ENCODE peak calls at places on chromosomes 4 and X, in nine cellular contexts. One of them, this sample, is unnamed.

GRCh38 chr4:167119392-167119791 is 114.9 kb downstream of the SPOCK3 start:
- DNase-seq in nucleus accumbens: no peak
- DNase-seq in pancreas: no peak
- DNase-seq in ELF-1: no peak
- DNase-seq in stromal cell of bone marrow: no peak
- DNase-seq in NCI-H774: no peak
- DNase-seq in Peyer's patch: no peak
- DNase-seq in stimulated activated CD4-positive, alpha-beta T cell treated with anti-CD3 and anti-CD28 coated beads, Interleukin-15, amount 100 ng/mL, for 1 hour: no peak
- DNase-seq in GM23248: no peak
- DNase-seq in this sample: no peak

GRCh38 chrX:12986886-12987285 is 12.0 kb downstream of the TMSB4X start:
- DNase-seq in GM23248: no peak
- DNase-seq in stromal cell of bone marrow: no peak
- DNase-seq in ELF-1: no peak
- DNase-seq in stimulated activated CD4-positive, alpha-beta T cell treated with anti-CD3 and anti-CD28 coated beads, Interleukin-15, amount 100 ng/mL, for 1 hour: no peak
- DNase-seq in nucleus accumbens: no peak
- DNase-seq in Peyer's patch: no peak
- DNase-seq in pancreas: no peak
- DNase-seq in NCI-H774: no peak
- DNase-seq in this sample: no peak

GRCh38 chr4:80143305-80143679 is 54.0 kb upstream of the PRDM8 start:
- DNase-seq in Peyer's patch: no peak
- DNase-seq in GM23248: no peak
- DNase-seq in stromal cell of bone marrow: no peak
- DNase-seq in NCI-H774: no peak
- DNase-seq in pancreas: no peak
- DNase-seq in stimulated activated CD4-positive, alpha-beta T cell treated with anti-CD3 and anti-CD28 coated beads, Interleukin-15, amount 100 ng/mL, for 1 hour: no peak
- DNase-seq in ELF-1: no peak
- DNase-seq in nucleus accumbens: no peak
- DNase-seq in this sample: no peak

GRCh38 chr4:3220586-3221494 is 28.1 kb upstream of the MSANTD1 start:
- DNase-seq in stromal cell of bone marrow: no peak
- DNase-seq in Peyer's patch: no peak
- DNase-seq in stimulated activated CD4-positive, alpha-beta T cell treated with anti-CD3 and anti-CD28 coated beads, Interleukin-15, amount 100 ng/mL, for 1 hour: no peak
- DNase-seq in GM23248: no peak
- DNase-seq in nucleus accumbens: no peak
- DNase-seq in ELF-1: no peak
- DNase-seq in pancreas: no peak
- DNase-seq in NCI-H774: no peak
- DNase-seq in this sample: no peak

GRCh38 chrX:7025471-7025870 is 122.0 kb upstream of the STS start:
- DNase-seq in GM23248: no peak
- DNase-seq in pancreas: no peak
- DNase-seq in stromal cell of bone marrow: no peak
- DNase-seq in Peyer's patch: no peak
- DNase-seq in stimulated activated CD4-positive, alpha-beta T cell treated with anti-CD3 and anti-CD28 coated beads, Interleukin-15, amount 100 ng/mL, for 1 hour: no peak
- DNase-seq in nucleus accumbens: no peak
- DNase-seq in ELF-1: no peak
- DNase-seq in NCI-H774: no peak
- DNase-seq in this sample: no peak

GRCh38 chrX:2351999-2352995 is 148.5 kb downstream of the DHRSX start:
- DNase-seq in pancreas: no peak
- DNase-seq in stimulated activated CD4-positive, alpha-beta T cell treated with anti-CD3 and anti-CD28 coated beads, Interleukin-15, amount 100 ng/mL, for 1 hour: no peak
- DNase-seq in NCI-H774: no peak
- DNase-seq in Peyer's patch: no peak
- DNase-seq in stromal cell of bone marrow: peak; percentile 91
- DNase-seq in nucleus accumbens: no peak
- DNase-seq in GM23248: peak; percentile 84
- DNase-seq in ELF-1: peak; percentile 23
- DNase-seq in this sample: peak; percentile 27

GRCh38 chrX:15146515-15146914 is 123.4 kb downstream of the ASB9 start:
- DNase-seq in nucleus accumbens: no peak
- DNase-seq in pancreas: peak; percentile 18
- DNase-seq in NCI-H774: no peak
- DNase-seq in GM23248: peak; percentile 17
- DNase-seq in Peyer's patch: peak; percentile 47
- DNase-seq in stromal cell of bone marrow: no peak
- DNase-seq in stimulated activated CD4-positive, alpha-beta T cell treated with anti-CD3 and anti-CD28 coated beads, Interleukin-15, amount 100 ng/mL, for 1 hour: no peak
- DNase-seq in ELF-1: peak; percentile 42
- DNase-seq in this sample: no peak

GRCh38 chrX:2652106-2652505 is 39.0 kb upstream of the CD99 start:
- DNase-seq in Peyer's patch: no peak
- DNase-seq in stimulated activated CD4-positive, alpha-beta T cell treated with anti-CD3 and anti-CD28 coated beads, Interleukin-15, amount 100 ng/mL, for 1 hour: no peak
- DNase-seq in stromal cell of bone marrow: no peak
- DNase-seq in nucleus accumbens: no peak
- DNase-seq in NCI-H774: no peak
- DNase-seq in ELF-1: peak; percentile 20
- DNase-seq in GM23248: no peak
- DNase-seq in pancreas: no peak
- DNase-seq in this sample: no peak

GRCh38 chr4:181443003-181443402 is 800.2 kb upstream of the TENM3 start:
- DNase-seq in stromal cell of bone marrow: no peak
- DNase-seq in nucleus accumbens: no peak
- DNase-seq in stimulated activated CD4-positive, alpha-beta T cell treated with anti-CD3 and anti-CD28 coated beads, Interleukin-15, amount 100 ng/mL, for 1 hour: no peak
- DNase-seq in Peyer's patch: no peak
- DNase-seq in pancreas: no peak
- DNase-seq in ELF-1: no peak
- DNase-seq in NCI-H774: no peak
- DNase-seq in GM23248: no peak
- DNase-seq in this sample: no peak

GRCh38 chr4:123811763-123812390 is 415.3 kb downstream of the SPRY1 start:
- DNase-seq in pancreas: no peak
- DNase-seq in nucleus accumbens: no peak
- DNase-seq in ELF-1: no peak
- DNase-seq in NCI-H774: peak; percentile 0
- DNase-seq in GM23248: peak; percentile 10
- DNase-seq in stimulated activated CD4-positive, alpha-beta T cell treated with anti-CD3 and anti-CD28 coated beads, Interleukin-15, amount 100 ng/mL, for 1 hour: no peak
- DNase-seq in stromal cell of bone marrow: no peak
- DNase-seq in Peyer's patch: no peak
- DNase-seq in this sample: no peak

GRCh38 chrX:38038501-38038900 is 32.1 kb downstream of the SYTL5 start:
- DNase-seq in nucleus accumbens: no peak
- DNase-seq in Peyer's patch: no peak
- DNase-seq in pancreas: no peak
- DNase-seq in GM23248: no peak
- DNase-seq in stromal cell of bone marrow: no peak
- DNase-seq in stimulated activated CD4-positive, alpha-beta T cell treated with anti-CD3 and anti-CD28 coated beads, Interleukin-15, amount 100 ng/mL, for 1 hour: no peak
- DNase-seq in NCI-H774: no peak
- DNase-seq in ELF-1: no peak
- DNase-seq in this sample: no peak

GRCh38 chr4:23779422-23779821 is 110.4 kb downstream of the PPARGC1A start:
- DNase-seq in pancreas: no peak
- DNase-seq in nucleus accumbens: no peak
- DNase-seq in stromal cell of bone marrow: no peak
- DNase-seq in ELF-1: no peak
- DNase-seq in Peyer's patch: no peak
- DNase-seq in GM23248: no peak
- DNase-seq in NCI-H774: no peak
- DNase-seq in stimulated activated CD4-positive, alpha-beta T cell treated with anti-CD3 and anti-CD28 coated beads, Interleukin-15, amount 100 ng/mL, for 1 hour: no peak
- DNase-seq in this sample: no peak

GRCh38 chrX:7828594-7828993 is 14.4 kb upstream of the VCX start:
- DNase-seq in GM23248: no peak
- DNase-seq in ELF-1: no peak
- DNase-seq in pancreas: no peak
- DNase-seq in NCI-H774: no peak
- DNase-seq in nucleus accumbens: no peak
- DNase-seq in stimulated activated CD4-positive, alpha-beta T cell treated with anti-CD3 and anti-CD28 coated beads, Interleukin-15, amount 100 ng/mL, for 1 hour: no peak
- DNase-seq in stromal cell of bone marrow: no peak
- DNase-seq in Peyer's patch: no peak
- DNase-seq in this sample: no peak

GRCh38 chr4:174516345-174516744 is 5.9 kb downstream of the HPGD start:
- DNase-seq in stromal cell of bone marrow: no peak
- DNase-seq in Peyer's patch: no peak
- DNase-seq in GM23248: no peak
- DNase-seq in pancreas: no peak
- DNase-seq in nucleus accumbens: no peak
- DNase-seq in ELF-1: no peak
- DNase-seq in stimulated activated CD4-positive, alpha-beta T cell treated with anti-CD3 and anti-CD28 coated beads, Interleukin-15, amount 100 ng/mL, for 1 hour: no peak
- DNase-seq in NCI-H774: no peak
- DNase-seq in this sample: no peak

GRCh38 chrX:16119353-16120220 is 3.8 kb upstream of the GRPR start:
- DNase-seq in ELF-1: no peak
- DNase-seq in pancreas: no peak
- DNase-seq in GM23248: no peak
- DNase-seq in stimulated activated CD4-positive, alpha-beta T cell treated with anti-CD3 and anti-CD28 coated beads, Interleukin-15, amount 100 ng/mL, for 1 hour: no peak
- DNase-seq in Peyer's patch: no peak
- DNase-seq in nucleus accumbens: no peak
- DNase-seq in NCI-H774: no peak
- DNase-seq in stromal cell of bone marrow: no peak
- DNase-seq in this sample: no peak

GRCh38 chrX:7606253-7606652 is 236.7 kb upstream of the VCX start:
- DNase-seq in stimulated activated CD4-positive, alpha-beta T cell treated with anti-CD3 and anti-CD28 coated beads, Interleukin-15, amount 100 ng/mL, for 1 hour: no peak
- DNase-seq in NCI-H774: peak; percentile 76
- DNase-seq in ELF-1: no peak
- DNase-seq in pancreas: no peak
- DNase-seq in Peyer's patch: no peak
- DNase-seq in GM23248: no peak
- DNase-seq in stromal cell of bone marrow: no peak
- DNase-seq in nucleus accumbens: no peak
- DNase-seq in this sample: no peak